ENCODE peak calls at places on chromosomes 3 and 15, in ten cellular contexts. L is Panc1; Y is esophagus mucosa; S is body of pancreas; H is left ventricle myocardium superior; E is stimulated activated naive B cell treated with anti-CD40 and anti-IgM and Interleukin-4, amounts not matched to agents 10 μg/mL and 1 μg/mL and 100 μg/mL, for 72 hours; Q is naive thymus-derived CD8-positive, alpha-beta T cell; Z is lower lobe of right lung; K is effector memory CD8-positive, alpha-beta T cell; B is activated CD4-positive, alpha-beta T cell treated with anti-CD3 and anti-CD28 coated beads for 36 hours. G is an unnamed sample.

GRCh38 chr3:190339130-190339529 is 16.9 kb upstream of the CLDN1 start:
- ATAC-seq in S (peak), K (no peak), L (peak), H (no peak), Z (no peak), B (peak), E (no peak), Q (no peak), Y (peak), G (peak)

GRCh38 chr3:33394403-33395054 is 45.7 kb downstream of the UBP1 start:
- ATAC-seq in L (no peak), K (no peak), Y (no peak), H (no peak), Z (no peak), E (no peak), Q (no peak), S (no peak), B (no peak), G (no peak)

GRCh38 chr3:53708001-53708621 is 138.1 kb downstream of the CHDH start:
- ATAC-seq in Z (peak), Q (no peak), E (no peak), H (peak), Y (no peak), K (no peak), L (no peak), S (no peak), B (no peak), G (no peak)

GRCh38 chr3:125236331-125236903 is 23.9 kb upstream of the SLC12A8 start:
- ATAC-seq in L (no peak), Y (no peak), B (no peak), K (no peak), S (no peak), Z (peak), Q (no peak), H (no peak), E (no peak), G (no peak)

GRCh38 chr15:26051771-26052685 is 188.9 kb upstream of the ATP10A start:
- ATAC-seq in K (no peak), Y (no peak), E (no peak), B (no peak), L (peak), H (peak), Z (no peak), Q (no peak), S (no peak), G (no peak)

GRCh38 chr3:187062526-187063177 is 76.6 kb downstream of the RPL39L start:
- ATAC-seq in B (no peak), Q (no peak), Z (peak), S (peak), Y (no peak), K (no peak), H (no peak), L (no peak), E (no peak), G (peak)

GRCh38 chr3:175495331-175495730 is 636.2 kb downstream of the NAALADL2 start:
- ATAC-seq in Y (no peak), L (no peak), S (no peak), Z (peak), K (no peak), B (peak), E (peak), Q (no peak), H (no peak), G (no peak)

GRCh38 chr3:52317178-52317577 is 1.1 kb downstream of the DNAH1 start:
- ATAC-seq in E (no peak), S (peak), B (no peak), K (peak), Z (no peak), Y (no peak), H (peak), L (no peak), Q (peak), G (peak)

GRCh38 chr3:47487265-47487664 is 11.5 kb upstream of the SCAP start:
- ATAC-seq in Z (no peak), Y (no peak), K (no peak), Q (no peak), E (no peak), B (no peak), L (no peak), S (no peak), H (no peak), G (no peak)

GRCh38 chr15:69807752-69808151 is 290.0 kb downstream of the TLE3 start:
- ATAC-seq in Y (peak), K (no peak), Z (peak), Q (no peak), S (no peak), H (peak), B (peak), E (no peak), L (peak), G (peak)

GRCh38 chr3:44365952-44366351 is 27.4 kb downstream of the TCAIM start:
- ATAC-seq in Q (no peak), S (no peak), Z (no peak), K (no peak), H (no peak), Y (no peak), B (no peak), L (no peak), E (no peak), G (no peak)

GRCh38 chr15:26939398-26939797 is 31.6 kb upstream of the GABRG3 start:
- ATAC-seq in B (no peak), K (no peak), Z (no peak), H (no peak), L (no peak), Y (no peak), E (no peak), S (no peak), Q (no peak), G (no peak)

GRCh38 chr3:170128977-170129431 is 52.5 kb downstream of the PHC3 start:
- ATAC-seq in L (peak), Z (no peak), S (no peak), Y (peak), Q (peak), K (no peak), B (peak), E (peak), H (no peak), G (peak)

GRCh38 chr3:127074900-127075360 is 92.0 kb downstream of the PLXNA1 start:
- ATAC-seq in S (peak), E (peak), H (peak), Q (no peak), K (peak), L (peak), B (peak), Z (peak), Y (peak), G (no peak)

GRCh38 chr15:81302605-81303204 is 21.2 kb downstream of the STARD5 start:
- ATAC-seq in K (peak), E (peak), H (peak), Q (peak), B (no peak), Z (peak), S (no peak), Y (no peak), L (no peak), G (no peak)

GRCh38 chr3:169044341-169045113 is 619.0 kb downstream of the MECOM start:
- ATAC-seq in Q (no peak), S (no peak), H (no peak), L (no peak), K (no peak), B (no peak), Y (peak), Z (no peak), E (no peak), G (no peak)

GRCh38 chr3:172635588-172635987 is 75.3 kb downstream of the NCEH1 start:
- ATAC-seq in Q (no peak), Z (peak), K (peak), S (no peak), H (peak), E (peak), B (peak), L (peak), Y (peak), G (peak)

GRCh38 chr15:72967836-72968530 is 84.3 kb upstream of the NEO1 start:
- ATAC-seq in L (no peak), B (no peak), E (no peak), K (no peak), Y (no peak), Q (no peak), S (no peak), Z (no peak), H (no peak), G (no peak)

GRCh38 chr15:28128036-28128435 is 28.9 kb upstream of the OCA2 start:
- ATAC-seq in Z (peak), S (no peak), Y (no peak), L (no peak), E (peak), B (no peak), K (no peak), H (peak), Q (no peak), G (no peak)

GRCh38 chr3:46915297-46915822 is 37.8 kb downstream of the PTH1R start:
- ATAC-seq in K (peak), L (no peak), E (peak), Q (no peak), Y (no peak), H (peak), Z (no peak), S (no peak), B (peak), G (peak)

GRCh38 chr15:33292718-33293307 is 18.0 kb upstream of the RYR3 start:
- ATAC-seq in L (peak), S (no peak), B (no peak), H (peak), K (no peak), Q (no peak), Z (peak), E (peak), Y (peak), G (peak)

GRCh38 chr15:74010929-74011540 is 16.5 kb downstream of the PML start:
- ATAC-seq in S (no peak), Q (no peak), Z (peak), H (peak), E (no peak), Y (peak), B (no peak), K (no peak), L (no peak), G (no peak)

GRCh38 chr3:4309476-4310121 is 6.4 kb downstream of the SETMAR start:
- ATAC-seq in K (no peak), Y (no peak), Z (peak), H (no peak), Q (no peak), L (no peak), S (no peak), E (no peak), B (no peak), G (no peak)

GRCh38 chr15:52440414-52440813 is 88.3 kb downstream of the MYO5A start:
- ATAC-seq in H (no peak), S (no peak), Y (peak), Q (no peak), Z (no peak), B (peak), L (no peak), E (no peak), K (no peak), G (peak)

GRCh38 chr3:123816673-123817207 is 67.4 kb downstream of the MYLK start:
- ATAC-seq in L (no peak), E (no peak), B (no peak), Z (peak), Q (no peak), S (no peak), Y (no peak), K (no peak), H (peak), G (no peak)

GRCh38 chr3:159766563-159767185 is 222.0 kb upstream of the IL12A start:
- ATAC-seq in B (no peak), Z (no peak), K (no peak), E (no peak), H (no peak), L (no peak), S (no peak), Y (no peak), Q (no peak), G (no peak)

GRCh38 chr3:126542340-126543241 is 16.1 kb downstream of the C3orf22 start:
- ATAC-seq in L (no peak), E (no peak), Z (no peak), Q (no peak), K (no peak), S (no peak), H (no peak), B (no peak), Y (no peak), G (no peak)

GRCh38 chr15:58348095-58348812 is 83.5 kb upstream of the LIPC start:
- ATAC-seq in Y (no peak), S (no peak), L (no peak), K (no peak), B (peak), Z (no peak), H (no peak), E (no peak), Q (no peak), G (peak)

GRCh38 chr3:189419683-189420082 is 211.5 kb upstream of the TP63 start:
- ATAC-seq in B (no peak), L (no peak), S (no peak), Y (no peak), Q (no peak), Z (no peak), H (no peak), E (no peak), K (no peak), G (no peak)

GRCh38 chr15:72515591-72516389 is 41.7 kb downstream of the ARIH1 start:
- ATAC-seq in Q (peak), B (no peak), Z (no peak), K (no peak), Y (no peak), S (no peak), L (no peak), E (no peak), H (no peak), G (no peak)

GRCh38 chr3:187919535-187919934 is 174.3 kb upstream of the BCL6 start:
- ATAC-seq in Y (no peak), Z (no peak), K (peak), S (no peak), Q (peak), H (no peak), B (peak), E (peak), L (no peak), G (peak)

GRCh38 chr15:85688703-85689102 is 106.0 kb downstream of the KLHL25 start:
- ATAC-seq in L (no peak), H (no peak), E (no peak), Y (no peak), Z (no peak), K (peak), S (no peak), B (no peak), Q (no peak), G (no peak)

GRCh38 chr15:49079340-49080039 is 33.2 kb upstream of the SECISBP2L start:
- ATAC-seq in L (peak), H (no peak), K (no peak), E (no peak), S (no peak), Q (no peak), B (no peak), Z (no peak), Y (no peak), G (no peak)